ENCODE peak calls at places on chromosomes 5 and 9, in seven cellular contexts. Y is dorsolateral prefrontal cortex, G is AG04450, N is fibroblast of lung, W is prostate gland, M is spleen, C is stomach. B is an unnamed sample.

GRCh38 chr9:136963341-136963740 is 11.3 kb downstream of the LCN12 start:
- DNase-seq in Y (no peak), G (no peak), N (no peak), W (no peak), M (no peak), C (no peak), B (no peak)

GRCh38 chr9:72041369-72041768 is 19.0 kb downstream of the C9orf57 start:
- DNase-seq in Y (no peak), G (no peak), N (no peak), W (no peak), M (no peak), C (no peak), B (no peak)

GRCh38 chr5:113311301-113311700 is 123.5 kb downstream of the TSSK1B start:
- DNase-seq in Y (no peak), G (no peak), N (no peak), W (no peak), M (no peak), C (no peak), B (no peak)

GRCh38 chr5:28415791-28416443 is 1377.5 kb upstream of the CDH9 start:
- DNase-seq in Y (no peak), G (no peak), N (no peak), W (no peak), M (no peak), C (no peak), B (no peak)

GRCh38 chr9:134341306-134341705 is 15.1 kb downstream of the RXRA start:
- DNase-seq in Y (no peak), G (no peak), N (no peak), W (no peak), M (peak; percentile 90), C (peak; percentile 86), B (no peak)

GRCh38 chr5:78985407-78986223 is 505 bp upstream of the ARSB start:
- DNase-seq in Y (peak; percentile 46), G (peak; percentile 4), N (peak; percentile 79), W (no peak), M (peak; percentile 81), C (peak; percentile 49), B (peak; percentile 45)

GRCh38 chr9:125472926-125473701 is 211.5 kb downstream of the GAPVD1 start:
- DNase-seq in Y (no peak), G (peak; percentile 49), N (peak; percentile 90), W (no peak), M (no peak), C (no peak), B (peak; percentile 76)

GRCh38 chr9:36901528-36901927 is 132.5 kb downstream of the PAX5 start:
- DNase-seq in Y (no peak), G (no peak), N (no peak), W (no peak), M (no peak), C (no peak), B (no peak)

GRCh38 chr9:4541281-4541680 is 51.0 kb downstream of the SLC1A1 start:
- DNase-seq in Y (no peak), G (no peak), N (no peak), W (no peak), M (no peak), C (no peak), B (no peak)

GRCh38 chr5:98968056-98968564 is 39.3 kb upstream of the CHD1 start:
- DNase-seq in Y (no peak), G (no peak), N (no peak), W (no peak), M (no peak), C (no peak), B (no peak)

DNA sequence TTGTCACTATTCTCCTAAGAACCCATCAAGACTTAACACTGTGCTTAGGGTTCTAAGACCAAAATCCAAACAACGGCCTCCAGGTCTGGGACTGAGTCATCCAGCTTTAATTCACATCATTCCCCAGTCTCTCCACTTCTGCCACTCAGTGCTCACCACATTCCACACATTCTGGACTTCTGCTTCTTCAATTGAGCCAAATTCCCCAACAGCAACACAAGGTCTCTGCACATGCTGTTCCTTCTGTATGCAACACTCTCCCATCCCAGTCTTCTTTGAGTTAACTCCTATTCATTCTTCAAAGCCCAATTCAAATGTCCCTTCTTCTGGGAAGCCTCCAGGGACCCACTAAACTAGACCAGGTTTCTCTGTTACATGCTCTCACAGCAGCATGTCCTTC is 97.8 kb downstream of the GPR21 start:
- DNase-seq in Y (no peak), G (peak; percentile 41), N (peak; percentile 84), W (no peak), M (no peak), C (no peak), B (no peak)
- TF ChIP-seq CTCF in Y (no peak), G (no peak), N (no peak), W (no peak), M (no peak), C (no peak), B (no peak)

GRCh38 chr9:105282870-105283621 is 38.6 kb downstream of the SLC44A1 start:
- DNase-seq in Y (no peak), G (no peak), N (no peak), W (no peak), M (no peak), C (no peak), B (no peak)

GRCh38 chr9:105283795-105284194 is 39.3 kb downstream of the SLC44A1 start:
- DNase-seq in Y (no peak), G (no peak), N (no peak), W (no peak), M (no peak), C (no peak), B (no peak)

GRCh38 chr9:105284463-105284862 is 40.0 kb downstream of the SLC44A1 start:
- DNase-seq in Y (no peak), G (no peak), N (no peak), W (no peak), M (no peak), C (no peak), B (no peak)

GRCh38 chr9:105281926-105282325 is 37.5 kb downstream of the SLC44A1 start:
- DNase-seq in Y (no peak), G (no peak), N (peak; percentile 46), W (no peak), M (no peak), C (no peak), B (no peak)

GRCh38 chr9:105286098-105286497 is 41.6 kb downstream of the SLC44A1 start:
- DNase-seq in Y (no peak), G (no peak), N (peak; percentile 39), W (no peak), M (no peak), C (no peak), B (no peak)
- H3K27ac ChIP-seq in Y (peak overlapping the region; percentile 97), G (no peak overlapping the region), N (no peak overlapping the region), W (no peak overlapping the region), M (no peak overlapping the region), C (no peak overlapping the region), B (no peak overlapping the region)

DNA sequence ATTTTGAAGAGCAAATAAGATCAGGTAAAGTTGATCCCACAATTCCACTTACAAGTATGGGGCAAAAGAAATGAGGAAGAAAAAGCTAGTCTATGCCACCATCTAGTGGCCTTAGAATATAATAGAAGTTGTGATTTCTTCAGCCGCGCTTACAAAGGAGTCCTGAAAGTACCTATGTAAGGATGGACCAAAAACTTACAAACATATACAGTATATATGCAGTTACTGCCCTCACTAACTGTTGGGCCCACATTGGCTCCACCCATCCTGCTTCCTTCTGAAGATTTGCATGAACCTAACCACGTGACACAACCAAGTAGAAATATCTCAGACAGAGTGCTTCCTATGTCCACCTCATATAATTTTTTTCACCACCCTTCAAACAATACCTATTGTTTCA is 11.7 kb upstream of the OR13D1 start:
- DNase-seq in Y (no peak), G (peak; percentile 4), N (peak; percentile 41), W (peak; percentile 4), M (no peak), C (no peak), B (no peak)
- TF ChIP-seq CTCF in Y (peak; percentile 55), G (peak; percentile 46), N (peak; percentile 40), W (no peak), M (no peak), C (peak; percentile 35), B (peak; percentile 83)

GRCh38 chr5:157485811-157486739 is 26.1 kb downstream of the NIPAL4 start:
- DNase-seq in Y (no peak), G (no peak), N (no peak), W (no peak), M (peak; percentile 88), C (no peak), B (no peak)

GRCh38 chr5:157485340-157485739 is 25.3 kb downstream of the NIPAL4 start:
- DNase-seq in Y (no peak), G (no peak), N (no peak), W (no peak), M (no peak), C (no peak), B (no peak)

GRCh38 chr5:157484768-157485167 is 24.8 kb downstream of the NIPAL4 start:
- DNase-seq in Y (peak; percentile 55), G (no peak), N (no peak), W (no peak), M (no peak), C (no peak), B (no peak)

GRCh38 chr5:157487358-157487757 is 27.3 kb downstream of the NIPAL4 start:
- DNase-seq in Y (no peak), G (no peak), N (no peak), W (no peak), M (peak; percentile 92), C (no peak), B (no peak)

GRCh38 chr5:157486861-157487260 is 26.8 kb downstream of the NIPAL4 start:
- DNase-seq in Y (no peak), G (no peak), N (no peak), W (no peak), M (no peak), C (no peak), B (no peak)
- H3K27ac ChIP-seq in Y (no peak overlapping the region), G (no peak overlapping the region), N (no peak overlapping the region), W (no peak overlapping the region), M (peak overlapping the region; percentile 28), C (peak overlapping the region; percentile 34), B (no peak overlapping the region)